ENCODE peak calls at places on chromosomes 5 and 9, in eight cellular contexts. Y, B, M, P, D, H, R and V are unnamed samples.

GRCh38 chr5:40823459-40823858 is 11.6 kb downstream of the RPL37 start:
- DNase-seq in Y (no peak), B (no peak), M (no peak), P (no peak), D (peak), H (no peak), R (no peak), V (no peak)

GRCh38 chr9:76294301-76294700 is 99.9 kb downstream of the RFK start:
- DNase-seq in Y (no peak), B (no peak), M (no peak), P (no peak), D (no peak), H (no peak), R (no peak), V (no peak)

GRCh38 chr9:113623851-113624485 is 160.4 kb downstream of the RGS3 start:
- DNase-seq in Y (no peak), B (no peak), M (no peak), P (no peak), D (no peak), H (no peak), R (no peak), V (no peak)

GRCh38 chr5:14405267-14405666 is 176.3 kb upstream of the OTULINL start:
- DNase-seq in Y (no peak), B (no peak), M (no peak), P (peak), D (no peak), H (no peak), R (no peak), V (no peak)

GRCh38 chr9:116558035-116558434 is 129.1 kb upstream of the TRIM32 start:
- DNase-seq in Y (no peak), B (no peak), M (no peak), P (no peak), D (no peak), H (no peak), R (no peak), V (no peak)

GRCh38 chr5:30874234-30875034 is 319.1 kb upstream of the CDH6 start:
- DNase-seq in Y (no peak), B (no peak), M (no peak), P (no peak), D (no peak), H (no peak), R (no peak), V (no peak)

GRCh38 chr9:132505961-132506691 is 76.3 kb upstream of the BARHL1 start:
- DNase-seq in Y (no peak), B (no peak), M (no peak), P (no peak), D (no peak), H (no peak), R (no peak), V (no peak)

GRCh38 chr9:6270896-6271295 is 55.3 kb downstream of the IL33 start:
- DNase-seq in Y (no peak), B (no peak), M (no peak), P (no peak), D (no peak), H (no peak), R (no peak), V (no peak)

GRCh38 chr5:149181702-149182101 is 40.4 kb downstream of the ABLIM3 start:
- DNase-seq in Y (no peak), B (no peak), M (no peak), P (no peak), D (peak), H (no peak), R (no peak), V (no peak)

GRCh38 chr5:72301557-72301956 is 18.5 kb downstream of the MRPS27 start:
- DNase-seq in Y (no peak), B (no peak), M (no peak), P (no peak), D (no peak), H (no peak), R (no peak), V (no peak)

GRCh38 chr5:97838214-97838613 is 655.2 kb upstream of the RIOK2 start:
- DNase-seq in Y (peak), B (peak), M (no peak), P (no peak), D (peak), H (no peak), R (no peak), V (no peak)

GRCh38 chr9:128153947-128154695 is 4.9 kb downstream of the LCN2 start:
- DNase-seq in Y (no peak), B (no peak), M (peak), P (no peak), D (no peak), H (no peak), R (no peak), V (no peak)

GRCh38 chr5:135089912-135090311 is 55.9 kb upstream of the PITX1 start:
- DNase-seq in Y (no peak), B (no peak), M (no peak), P (no peak), D (no peak), H (no peak), R (no peak), V (no peak)

GRCh38 chr5:129664336-129664937 is 83.5 kb upstream of the MINAR2 start:
- DNase-seq in Y (peak), B (no peak), M (no peak), P (peak), D (peak), H (no peak), R (peak), V (no peak)

GRCh38 chr5:131304414-131304813 is 40.6 kb downstream of the CDC42SE2 start:
- DNase-seq in Y (no peak), B (no peak), M (no peak), P (no peak), D (no peak), H (no peak), R (no peak), V (no peak)

GRCh38 chr9:137311171-137311970 is 9.3 kb upstream of the NRARP start:
- DNase-seq in Y (peak), B (no peak), M (no peak), P (peak), D (no peak), H (no peak), R (no peak), V (no peak)